ENCODE peak calls at places on chromosomes 3 and 15, in eight cellular contexts. B, X, D, N, V, C, Q and P are unnamed samples.

GRCh38 chr15:57607570-57608000 is 15.9 kb downstream of the MYZAP start:
- DNase-seq in B (peak), X (peak), D (peak), N (peak), V (no peak), C (no peak), Q (peak), P (no peak)

GRCh38 chr15:67178569-67179210 is 75.8 kb downstream of the AAGAB start:
- DNase-seq in B (peak), X (peak), D (peak), N (no peak), V (no peak), C (no peak), Q (peak), P (no peak)

GRCh38 chr3:10558726-10559125 is 53.3 kb upstream of the ATP2B2 start:
- DNase-seq in B (no peak), X (no peak), D (no peak), N (no peak), V (no peak), C (no peak), Q (no peak), P (peak)

GRCh38 chr3:196012481-196012880 is 69.4 kb downstream of the TFRC start:
- DNase-seq in B (no peak), X (peak), D (peak), N (no peak), V (no peak), C (no peak), Q (peak), P (no peak)

GRCh38 chr15:80052597-80053304 is 6.7 kb upstream of the ZFAND6 start:
- DNase-seq in B (no peak), X (no peak), D (no peak), N (no peak), V (no peak), C (no peak), Q (no peak), P (no peak)

GRCh38 chr3:16391936-16392536 is 121.5 kb downstream of the RFTN1 start:
- DNase-seq in B (no peak), X (no peak), D (no peak), N (no peak), V (no peak), C (no peak), Q (no peak), P (no peak)

GRCh38 chr15:55194246-55194645 is 2.5 kb downstream of the RSL24D1 start:
- DNase-seq in B (no peak), X (no peak), D (no peak), N (no peak), V (no peak), C (no peak), Q (no peak), P (no peak)

GRCh38 chr15:77907824-77908751 is 169.4 kb downstream of the TBC1D2B start:
- DNase-seq in B (peak), X (peak), D (no peak), N (peak), V (peak), C (no peak), Q (peak), P (no peak)

GRCh38 chr3:64111872-64112271 is 88.6 kb upstream of the PSMD6 start:
- DNase-seq in B (no peak), X (no peak), D (no peak), N (no peak), V (no peak), C (no peak), Q (no peak), P (no peak)

GRCh38 chr15:68333775-68334470 is 56.4 kb downstream of the FEM1B start:
- DNase-seq in B (no peak), X (no peak), D (no peak), N (peak), V (no peak), C (no peak), Q (peak), P (no peak)

GRCh38 chr15:98002419-98002818 is 41.9 kb downstream of the ARRDC4 start:
- DNase-seq in B (no peak), X (no peak), D (no peak), N (no peak), V (no peak), C (no peak), Q (no peak), P (no peak)

GRCh38 chr3:100781311-100781710 is 72.0 kb downstream of the TFG start:
- DNase-seq in B (no peak), X (peak), D (no peak), N (no peak), V (no peak), C (no peak), Q (peak), P (no peak)

GRCh38 chr3:13713396-13713795 is 164.5 kb downstream of the FBLN2 start:
- DNase-seq in B (no peak), X (no peak), D (no peak), N (no peak), V (no peak), C (no peak), Q (no peak), P (no peak)

GRCh38 chr15:73935547-73935946 is 9.3 kb downstream of the LOXL1 start:
- DNase-seq in B (no peak), X (no peak), D (no peak), N (peak), V (no peak), C (no peak), Q (no peak), P (peak)

GRCh38 chr3:138450704-138451424 is 16.4 kb downstream of the ESYT3 start:
- DNase-seq in B (no peak), X (no peak), D (no peak), N (peak), V (no peak), C (no peak), Q (no peak), P (peak)

GRCh38 chr3:194333212-194333980 is 17.7 kb downstream of the CPN2 start:
- DNase-seq in B (no peak), X (peak), D (peak), N (peak), V (peak), C (peak), Q (peak), P (peak)

GRCh38 chr15:36429707-36430106 is 149.7 kb upstream of the CDIN1 start:
- DNase-seq in B (no peak), X (no peak), D (no peak), N (no peak), V (no peak), C (no peak), Q (peak), P (no peak)

GRCh38 chr15:52115598-52116427 is 3.2 kb upstream of the BCL2L10 start:
- DNase-seq in B (no peak), X (no peak), D (no peak), N (no peak), V (no peak), C (no peak), Q (no peak), P (no peak)

GRCh38 chr3:112623717-112624116 is 17.2 kb downstream of the CCDC80 start:
- DNase-seq in B (no peak), X (no peak), D (no peak), N (no peak), V (no peak), C (no peak), Q (no peak), P (no peak)

GRCh38 chr3:119313461-119313860 is 19.3 kb downstream of the ARHGAP31 start:
- DNase-seq in B (no peak), X (no peak), D (no peak), N (no peak), V (no peak), C (no peak), Q (no peak), P (no peak)

GRCh38 chr3:16253601-16254000 is 11.1 kb downstream of the DPH3 start:
- DNase-seq in B (no peak), X (no peak), D (peak), N (peak), V (no peak), C (no peak), Q (no peak), P (no peak)

GRCh38 chr3:102060814-102061213 is 211.5 kb downstream of the NFKBIZ start:
- DNase-seq in B (no peak), X (no peak), D (no peak), N (no peak), V (no peak), C (no peak), Q (no peak), P (no peak)

GRCh38 chr3:89656388-89656787 is 549.0 kb downstream of the EPHA3 start:
- DNase-seq in B (no peak), X (no peak), D (no peak), N (no peak), V (no peak), C (no peak), Q (no peak), P (no peak)

GRCh38 chr3:126730376-126730775 is 26.3 kb downstream of the CHCHD6 start:
- DNase-seq in B (no peak), X (no peak), D (no peak), N (no peak), V (no peak), C (no peak), Q (no peak), P (no peak)

GRCh38 chr15:96332854-96333193 is 2.3 kb downstream of the NR2F2 start:
- DNase-seq in B (no peak), X (no peak), D (peak), N (no peak), V (no peak), C (no peak), Q (peak), P (no peak)

GRCh38 chr3:32438596-32439344 is 47.1 kb downstream of the CMTM7 start:
- DNase-seq in B (no peak), X (no peak), D (peak), N (no peak), V (no peak), C (no peak), Q (peak), P (no peak)

GRCh38 chr3:20669675-20670074 is 483.7 kb upstream of the SGO1 start:
- DNase-seq in B (no peak), X (no peak), D (no peak), N (no peak), V (no peak), C (no peak), Q (no peak), P (no peak)

GRCh38 chr15:40702077-40702476 is 7.1 kb downstream of the RAD51 start:
- DNase-seq in B (no peak), X (no peak), D (peak), N (no peak), V (no peak), C (no peak), Q (no peak), P (no peak)
- TF ChIP-seq CTCF in B (peak), X (peak), D (peak), N (no peak), V (peak), C (peak), Q (no peak), P (no peak)

GRCh38 chr3:121155023-121155422 is 247.0 kb downstream of the STXBP5L start:
- DNase-seq in B (no peak), X (no peak), D (no peak), N (no peak), V (no peak), C (no peak), Q (peak), P (no peak)

GRCh38 chr3:121153851-121154250 is 245.8 kb downstream of the STXBP5L start:
- DNase-seq in B (no peak), X (no peak), D (no peak), N (no peak), V (no peak), C (no peak), Q (no peak), P (no peak)

DNA sequence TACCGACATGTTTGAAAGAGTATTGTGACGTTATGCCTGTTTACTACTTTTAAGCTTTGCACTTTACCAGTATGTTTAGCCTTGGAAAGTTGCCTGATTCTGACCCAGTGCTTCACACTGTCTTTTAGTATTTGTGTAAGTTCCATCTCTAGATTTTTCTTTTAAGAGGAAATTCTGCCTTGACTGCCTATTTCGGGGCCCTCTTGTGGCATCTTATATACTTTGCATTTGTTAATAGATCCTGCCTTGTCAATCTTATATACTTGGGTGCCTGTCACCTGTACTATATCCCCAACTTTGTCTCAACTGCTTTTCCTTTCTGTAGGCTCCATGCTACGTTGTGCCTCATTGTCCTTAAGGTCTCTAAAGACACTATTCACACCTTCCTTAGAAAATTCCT is 244.6 kb downstream of the STXBP5L start:
- DNase-seq in B (no peak), X (peak), D (no peak), N (no peak), V (no peak), C (no peak), Q (peak), P (no peak)
- TF ChIP-seq CTCF in B (no peak), X (peak), D (no peak), N (no peak), V (peak), C (peak), Q (no peak), P (peak)

GRCh38 chr15:49044002-49044401 is 2.2 kb downstream of the SECISBP2L start:
- DNase-seq in B (no peak), X (no peak), D (no peak), N (no peak), V (no peak), C (no peak), Q (no peak), P (no peak)

GRCh38 chr15:49044761-49045571 is 1.3 kb downstream of the SECISBP2L start:
- DNase-seq in B (no peak), X (no peak), D (peak), N (no peak), V (no peak), C (no peak), Q (peak), P (no peak)

GRCh38 chr15:49045691-49046112 is 544 bp downstream of the SECISBP2L start:
- DNase-seq in B (peak), X (peak), D (peak), N (no peak), V (peak), C (no peak), Q (peak), P (no peak)

GRCh38 chr15:49047456-49047855 is 1.2 kb upstream of the SECISBP2L start:
- DNase-seq in B (no peak), X (no peak), D (no peak), N (no peak), V (no peak), C (no peak), Q (no peak), P (no peak)

GRCh38 chr15:49046113-49046883 is at the start of gene SECISBP2L:
- DNase-seq in B (peak), X (peak), D (peak), N (peak), V (peak), C (peak), Q (peak), P (peak)
- TF ChIP-seq CTCF in B (peak), X (peak), D (no peak), N (peak), V (no peak), C (no peak), Q (no peak), P (peak)

GRCh38 chr15:90598053-90598577 is 68.4 kb downstream of the CRTC3 start:
- DNase-seq in B (no peak), X (peak), D (no peak), N (peak), V (no peak), C (no peak), Q (no peak), P (peak)
- TF ChIP-seq CTCF in B (no peak), X (no peak), D (no peak), N (peak), V (no peak), C (no peak), Q (no peak), P (peak)

GRCh38 chr15:43511012-43511885 is 6.2 kb upstream of the MAP1A start:
- DNase-seq in B (no peak), X (no peak), D (peak), N (no peak), V (peak), C (peak), Q (no peak), P (peak)

GRCh38 chr15:43508421-43508820 is 9.0 kb upstream of the MAP1A start:
- DNase-seq in B (no peak), X (no peak), D (no peak), N (no peak), V (no peak), C (no peak), Q (no peak), P (no peak)

GRCh38 chr15:43509002-43509922 is 8.1 kb upstream of the MAP1A start:
- DNase-seq in B (no peak), X (peak), D (peak), N (peak), V (no peak), C (no peak), Q (peak), P (no peak)

GRCh38 chr15:43509923-43510229 is 7.5 kb upstream of the MAP1A start:
- DNase-seq in B (no peak), X (peak), D (peak), N (no peak), V (no peak), C (no peak), Q (peak), P (no peak)

DNA sequence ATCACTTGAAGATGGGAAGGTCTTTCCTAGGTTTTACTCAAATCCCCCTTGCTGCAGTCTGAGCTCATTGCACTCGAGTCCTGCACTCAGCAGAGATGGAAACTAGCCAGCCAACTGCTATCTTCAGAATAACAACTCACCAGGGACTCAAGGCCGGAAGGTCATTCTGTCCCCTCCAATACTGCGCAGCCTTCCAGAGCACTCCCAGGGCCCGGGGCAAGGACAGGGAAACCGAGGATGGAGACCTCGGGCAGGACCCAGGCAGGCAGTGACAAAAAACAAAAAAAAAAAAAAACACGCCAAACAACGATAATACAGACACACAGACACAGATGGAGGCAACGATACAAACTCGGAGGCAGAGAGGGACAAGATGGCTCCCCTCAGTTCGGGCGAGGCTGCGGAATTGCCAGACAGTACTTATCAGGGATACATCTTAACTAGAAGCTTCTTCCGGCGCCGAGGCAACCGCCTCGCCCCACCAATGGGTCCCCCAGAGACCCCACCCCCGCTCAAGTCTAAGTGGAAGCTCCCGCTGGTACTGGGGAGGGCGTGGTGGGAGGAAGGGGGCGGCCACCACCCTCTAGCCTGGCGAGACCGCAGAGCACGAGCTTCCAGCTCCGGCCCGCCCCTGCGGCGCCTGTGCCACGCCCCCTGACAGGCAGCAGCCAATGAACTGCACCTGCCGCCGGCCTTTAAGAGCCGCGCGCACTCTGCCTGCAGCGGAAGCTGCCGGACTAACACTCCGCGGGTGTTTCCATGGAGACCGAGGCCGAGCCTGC is 7.0 kb upstream of the MAP1A start:
- DNase-seq in B (peak), X (peak), D (peak), N (peak), V (peak), C (peak), Q (peak), P (peak)
- TF ChIP-seq CTCF in B (peak), X (peak), D (peak), N (no peak), V (peak), C (peak), Q (peak), P (peak)

GRCh38 chr3:7075901-7076300 is 215.0 kb downstream of the GRM7 start:
- DNase-seq in B (no peak), X (no peak), D (no peak), N (no peak), V (no peak), C (no peak), Q (no peak), P (no peak)
- TF ChIP-seq CTCF in B (peak), X (peak), D (no peak), N (no peak), V (peak), C (peak), Q (no peak), P (peak)

DNA sequence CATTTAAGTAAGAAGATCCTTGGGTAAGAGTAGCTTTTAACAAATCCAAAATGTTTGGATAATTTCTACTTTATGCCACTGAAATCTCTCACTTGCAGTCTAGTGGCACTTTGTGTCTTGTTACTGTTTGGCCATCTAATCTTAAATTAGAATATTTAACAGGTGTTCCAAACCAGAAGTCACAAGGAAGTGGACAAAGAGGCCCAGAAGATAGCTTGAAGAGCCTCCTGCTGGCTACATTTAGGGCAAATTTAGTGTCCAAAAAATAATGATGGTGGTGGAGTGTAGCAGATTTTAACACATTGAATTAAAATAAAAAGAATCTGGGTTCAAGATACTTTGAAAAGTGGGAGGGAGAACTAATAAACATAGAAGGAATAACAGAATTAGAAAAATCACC is 172.2 kb downstream of the GHSR start:
- DNase-seq in B (no peak), X (no peak), D (no peak), N (no peak), V (no peak), C (no peak), Q (no peak), P (no peak)
- TF ChIP-seq CTCF in B (no peak), X (no peak), D (no peak), N (no peak), V (no peak), C (no peak), Q (no peak), P (no peak)

GRCh38 chr3:189272500-189273119 is 100.8 kb downstream of the TPRG1 start:
- DNase-seq in B (no peak), X (no peak), D (no peak), N (no peak), V (peak), C (no peak), Q (no peak), P (no peak)
- TF ChIP-seq CTCF in B (peak), X (peak), D (peak), N (no peak), V (peak), C (peak), Q (peak), P (peak)